ENCODE peak calls at places on chromosome X, in six cellular contexts. One of them, this sample, is unnamed.

GRCh38 chrX:35890699-35891098 is 28.8 kb upstream of the CFAP47 start:
- DNase-seq in Right ventricle myocardium superior: no peak
- DNase-seq in KBM-7: peak
- DNase-seq in LoVo: peak
- DNase-seq in coronary artery: no peak
- DNase-seq in mammary epithelial cell: peak
- DNase-seq in this sample: no peak

GRCh38 chrX:69705818-69706217 is 89.9 kb downstream of the EDA start:
- DNase-seq in Right ventricle myocardium superior: no peak
- DNase-seq in KBM-7: no peak
- DNase-seq in LoVo: no peak
- DNase-seq in coronary artery: no peak
- DNase-seq in mammary epithelial cell: no peak
- DNase-seq in this sample: no peak

GRCh38 chrX:7852166-7852565 is 9.2 kb downstream of the VCX start:
- DNase-seq in Right ventricle myocardium superior: no peak
- DNase-seq in KBM-7: no peak
- DNase-seq in LoVo: no peak
- DNase-seq in coronary artery: no peak
- DNase-seq in mammary epithelial cell: no peak
- DNase-seq in this sample: no peak

GRCh38 chrX:40152173-40152705 is 54.5 kb upstream of the BCOR start:
- DNase-seq in Right ventricle myocardium superior: peak
- DNase-seq in KBM-7: no peak
- DNase-seq in LoVo: no peak
- DNase-seq in coronary artery: no peak
- DNase-seq in mammary epithelial cell: no peak
- DNase-seq in this sample: peak

GRCh38 chrX:46208225-46208854 is 336.9 kb downstream of the ZNF674 start:
- DNase-seq in Right ventricle myocardium superior: no peak
- DNase-seq in KBM-7: no peak
- DNase-seq in LoVo: peak
- DNase-seq in coronary artery: no peak
- DNase-seq in mammary epithelial cell: peak
- DNase-seq in this sample: no peak

GRCh38 chrX:13001961-13002671 is 27.2 kb downstream of the TMSB4X start:
- DNase-seq in Right ventricle myocardium superior: no peak
- DNase-seq in KBM-7: no peak
- DNase-seq in LoVo: peak
- DNase-seq in coronary artery: no peak
- DNase-seq in mammary epithelial cell: peak
- DNase-seq in this sample: no peak

GRCh38 chrX:46653482-46653881 is 79.9 kb downstream of the CHST7 start:
- DNase-seq in Right ventricle myocardium superior: no peak
- DNase-seq in KBM-7: peak
- DNase-seq in LoVo: no peak
- DNase-seq in coronary artery: no peak
- DNase-seq in mammary epithelial cell: no peak
- DNase-seq in this sample: peak

GRCh38 chrX:135512508-135513139 is 7.8 kb upstream of the INTS6L start:
- DNase-seq in Right ventricle myocardium superior: no peak
- DNase-seq in KBM-7: no peak
- DNase-seq in LoVo: no peak
- DNase-seq in coronary artery: no peak
- DNase-seq in mammary epithelial cell: no peak
- DNase-seq in this sample: no peak

GRCh38 chrX:135740683-135741149 is 27.3 kb downstream of the CT45A3 start:
- DNase-seq in Right ventricle myocardium superior: peak
- DNase-seq in KBM-7: peak
- DNase-seq in LoVo: peak
- DNase-seq in coronary artery: no peak
- DNase-seq in mammary epithelial cell: no peak
- DNase-seq in this sample: no peak

GRCh38 chrX:24260827-24261550 is 52.9 kb downstream of the SUPT20HL2 start:
- DNase-seq in Right ventricle myocardium superior: no peak
- DNase-seq in KBM-7: peak
- DNase-seq in LoVo: no peak
- DNase-seq in coronary artery: no peak
- DNase-seq in mammary epithelial cell: no peak
- DNase-seq in this sample: peak

GRCh38 chrX:17470136-17470535 is 95.1 kb downstream of the NHS start:
- DNase-seq in Right ventricle myocardium superior: no peak
- DNase-seq in KBM-7: peak
- DNase-seq in LoVo: no peak
- DNase-seq in coronary artery: no peak
- DNase-seq in mammary epithelial cell: peak
- DNase-seq in this sample: no peak

GRCh38 chrX:116198235-116198634 is 27.7 kb downstream of the AGTR2 start:
- DNase-seq in Right ventricle myocardium superior: no peak
- DNase-seq in KBM-7: no peak
- DNase-seq in LoVo: no peak
- DNase-seq in coronary artery: no peak
- DNase-seq in mammary epithelial cell: no peak
- DNase-seq in this sample: no peak

GRCh38 chrX:68196939-68197791 is 236.1 kb downstream of the OPHN1 start:
- DNase-seq in Right ventricle myocardium superior: no peak
- DNase-seq in KBM-7: peak
- DNase-seq in LoVo: peak
- DNase-seq in coronary artery: no peak
- DNase-seq in mammary epithelial cell: peak
- DNase-seq in this sample: no peak

GRCh38 chrX:118976599-118977340 is 2.4 kb downstream of the LONRF3 start:
- DNase-seq in Right ventricle myocardium superior: peak
- DNase-seq in KBM-7: peak
- DNase-seq in LoVo: peak
- DNase-seq in coronary artery: peak
- DNase-seq in mammary epithelial cell: no peak
- DNase-seq in this sample: peak

GRCh38 chrX:23898412-23898959 is 9.3 kb downstream of the APOO start:
- DNase-seq in Right ventricle myocardium superior: no peak
- DNase-seq in KBM-7: no peak
- DNase-seq in LoVo: no peak
- DNase-seq in coronary artery: no peak
- DNase-seq in mammary epithelial cell: peak
- DNase-seq in this sample: no peak

GRCh38 chrX:145751943-145752342 is 65.7 kb upstream of the SLITRK2 start:
- DNase-seq in Right ventricle myocardium superior: no peak
- DNase-seq in KBM-7: no peak
- DNase-seq in LoVo: no peak
- DNase-seq in coronary artery: no peak
- DNase-seq in mammary epithelial cell: no peak
- DNase-seq in this sample: no peak

GRCh38 chrX:47500541-47500940 is 17.5 kb upstream of the ZNF41 start:
- DNase-seq in Right ventricle myocardium superior: no peak
- DNase-seq in KBM-7: no peak
- DNase-seq in LoVo: no peak
- DNase-seq in coronary artery: no peak
- DNase-seq in mammary epithelial cell: no peak
- DNase-seq in this sample: no peak

GRCh38 chrX:13857804-13858203 is 40.9 kb upstream of the GPM6B start:
- DNase-seq in Right ventricle myocardium superior: no peak
- DNase-seq in KBM-7: no peak
- DNase-seq in LoVo: no peak
- DNase-seq in coronary artery: no peak
- DNase-seq in mammary epithelial cell: no peak
- DNase-seq in this sample: no peak

GRCh38 chrX:151697537-151697936 is 2.3 kb downstream of the PRRG3 start:
- DNase-seq in Right ventricle myocardium superior: no peak
- DNase-seq in KBM-7: no peak
- DNase-seq in LoVo: no peak
- DNase-seq in coronary artery: no peak
- DNase-seq in mammary epithelial cell: no peak
- DNase-seq in this sample: no peak

GRCh38 chrX:147875866-147876596 is 35.7 kb upstream of the FMR1 start:
- DNase-seq in Right ventricle myocardium superior: no peak
- DNase-seq in KBM-7: no peak
- DNase-seq in LoVo: peak
- DNase-seq in coronary artery: no peak
- DNase-seq in mammary epithelial cell: no peak
- DNase-seq in this sample: no peak

GRCh38 chrX:41761702-41762101 is 37.7 kb downstream of the GPR82 start:
- DNase-seq in Right ventricle myocardium superior: no peak
- DNase-seq in KBM-7: no peak
- DNase-seq in LoVo: no peak
- DNase-seq in coronary artery: no peak
- DNase-seq in mammary epithelial cell: no peak
- DNase-seq in this sample: no peak

GRCh38 chrX:20571611-20572010 is 304.9 kb upstream of the RPS6KA3 start:
- DNase-seq in Right ventricle myocardium superior: no peak
- DNase-seq in KBM-7: peak
- DNase-seq in LoVo: no peak
- DNase-seq in coronary artery: no peak
- DNase-seq in mammary epithelial cell: no peak
- DNase-seq in this sample: no peak

GRCh38 chrX:17736856-17737706 is at the start of gene SCML1:
- DNase-seq in Right ventricle myocardium superior: peak
- DNase-seq in KBM-7: no peak
- DNase-seq in LoVo: peak
- DNase-seq in coronary artery: peak
- DNase-seq in mammary epithelial cell: peak
- DNase-seq in this sample: peak

GRCh38 chrX:21798677-21799219 is 40.7 kb upstream of the MBTPS2 start:
- DNase-seq in Right ventricle myocardium superior: no peak
- DNase-seq in KBM-7: no peak
- DNase-seq in LoVo: peak
- DNase-seq in coronary artery: no peak
- DNase-seq in mammary epithelial cell: peak
- DNase-seq in this sample: no peak

GRCh38 chrX:10665681-10666080 is 45.3 kb upstream of the MID1 start:
- DNase-seq in Right ventricle myocardium superior: no peak
- DNase-seq in KBM-7: no peak
- DNase-seq in LoVo: no peak
- DNase-seq in coronary artery: no peak
- DNase-seq in mammary epithelial cell: no peak
- DNase-seq in this sample: no peak

GRCh38 chrX:39857780-39858179 is 240.0 kb downstream of the BCOR start:
- DNase-seq in Right ventricle myocardium superior: no peak
- DNase-seq in KBM-7: no peak
- DNase-seq in LoVo: no peak
- DNase-seq in coronary artery: no peak
- DNase-seq in mammary epithelial cell: no peak
- DNase-seq in this sample: no peak

GRCh38 chrX:41737065-41737464 is 13.1 kb downstream of the GPR82 start:
- DNase-seq in Right ventricle myocardium superior: no peak
- DNase-seq in KBM-7: peak
- DNase-seq in LoVo: no peak
- DNase-seq in coronary artery: no peak
- DNase-seq in mammary epithelial cell: no peak
- DNase-seq in this sample: no peak

GRCh38 chrX:40671126-40671525 is 23.8 kb upstream of the CXorf38 start:
- DNase-seq in Right ventricle myocardium superior: no peak
- DNase-seq in KBM-7: no peak
- DNase-seq in LoVo: no peak
- DNase-seq in coronary artery: no peak
- DNase-seq in mammary epithelial cell: no peak
- DNase-seq in this sample: no peak

GRCh38 chrX:48815266-48815665 is 11.0 kb upstream of the ERAS start:
- DNase-seq in Right ventricle myocardium superior: no peak
- DNase-seq in KBM-7: no peak
- DNase-seq in LoVo: no peak
- DNase-seq in coronary artery: no peak
- DNase-seq in mammary epithelial cell: no peak
- DNase-seq in this sample: no peak

GRCh38 chrX:45850197-45850774 is 649.6 kb upstream of the DIPK2B start:
- DNase-seq in Right ventricle myocardium superior: no peak
- DNase-seq in KBM-7: no peak
- DNase-seq in LoVo: no peak
- DNase-seq in coronary artery: no peak
- DNase-seq in mammary epithelial cell: peak
- DNase-seq in this sample: no peak

GRCh38 chrX:49308604-49309269 is 5.3 kb downstream of the GAGE10 start:
- DNase-seq in Right ventricle myocardium superior: peak
- DNase-seq in KBM-7: peak
- DNase-seq in LoVo: no peak
- DNase-seq in coronary artery: no peak
- DNase-seq in mammary epithelial cell: peak
- DNase-seq in this sample: peak

GRCh38 chrX:112704226-112704625 is 24.5 kb upstream of the LHFPL1 start:
- DNase-seq in Right ventricle myocardium superior: no peak
- DNase-seq in KBM-7: no peak
- DNase-seq in LoVo: no peak
- DNase-seq in coronary artery: no peak
- DNase-seq in mammary epithelial cell: no peak
- DNase-seq in this sample: no peak

GRCh38 chrX:94545722-94546121 is 871.7 kb downstream of the FAM133A start:
- DNase-seq in Right ventricle myocardium superior: no peak
- DNase-seq in KBM-7: no peak
- DNase-seq in LoVo: no peak
- DNase-seq in coronary artery: no peak
- DNase-seq in mammary epithelial cell: peak
- DNase-seq in this sample: no peak

GRCh38 chrX:148811236-148811635 is 310.8 kb downstream of the AFF2 start:
- DNase-seq in Right ventricle myocardium superior: no peak
- DNase-seq in KBM-7: no peak
- DNase-seq in LoVo: no peak
- DNase-seq in coronary artery: no peak
- DNase-seq in mammary epithelial cell: peak
- DNase-seq in this sample: no peak

GRCh38 chrX:119669424-119670037 is 23.4 kb downstream of the SEPTIN6 start:
- DNase-seq in Right ventricle myocardium superior: no peak
- DNase-seq in KBM-7: no peak
- DNase-seq in LoVo: no peak
- DNase-seq in coronary artery: no peak
- DNase-seq in mammary epithelial cell: no peak
- DNase-seq in this sample: no peak

GRCh38 chrX:69285881-69286545 is 120.8 kb upstream of the PJA1 start:
- DNase-seq in Right ventricle myocardium superior: peak
- DNase-seq in KBM-7: peak
- DNase-seq in LoVo: peak
- DNase-seq in coronary artery: no peak
- DNase-seq in mammary epithelial cell: peak
- DNase-seq in this sample: peak

GRCh38 chrX:19188566-19188965 is 66.3 kb upstream of the ADGRG2 start:
- DNase-seq in Right ventricle myocardium superior: no peak
- DNase-seq in KBM-7: no peak
- DNase-seq in LoVo: no peak
- DNase-seq in coronary artery: no peak
- DNase-seq in mammary epithelial cell: no peak
- DNase-seq in this sample: no peak

GRCh38 chrX:31931225-31931624 is 859.4 kb upstream of the FTHL17 start:
- DNase-seq in Right ventricle myocardium superior: no peak
- DNase-seq in KBM-7: no peak
- DNase-seq in LoVo: no peak
- DNase-seq in coronary artery: no peak
- DNase-seq in mammary epithelial cell: peak
- DNase-seq in this sample: no peak

This sample was measured in lower lobe of right lung.